ENCODE peak calls at places on chromosome 21, in five cellular contexts. J, I, V, H and Z are unnamed samples.

GRCh38 chr21:20627594-20627993 is 370.6 kb upstream of the NCAM2 start:
- DNase-seq in V (no peak), I (no peak), J (peak), H (no peak), Z (no peak)

GRCh38 chr21:16468191-16468590 is 738.4 kb downstream of the USP25 start:
- DNase-seq in V (no peak), I (no peak), H (no peak), J (no peak), Z (no peak)

GRCh38 chr21:19458295-19458694 is 1054.7 kb upstream of the TMPRSS15 start:
- DNase-seq in J (no peak), H (no peak), V (no peak), I (no peak), Z (no peak)

GRCh38 chr21:27291006-27291405 is 324.1 kb upstream of the ADAMTS5 start:
- DNase-seq in V (no peak), I (no peak), J (no peak), H (no peak), Z (no peak)

GRCh38 chr21:33394260-33394659 is 9.0 kb upstream of the IFNGR2 start:
- DNase-seq in H (no peak), I (no peak), J (no peak), V (no peak), Z (no peak)

GRCh38 chr21:22536511-22536910 is 1538.3 kb downstream of the NCAM2 start:
- DNase-seq in I (no peak), V (no peak), J (no peak), H (no peak), Z (no peak)

GRCh38 chr21:26057488-26058170 is 112.9 kb downstream of the APP start:
- DNase-seq in V (no peak), H (no peak), I (no peak), J (no peak), Z (no peak)

GRCh38 chr21:22456241-22456640 is 1458.0 kb downstream of the NCAM2 start:
- DNase-seq in V (no peak), H (no peak), J (no peak), I (no peak), Z (no peak)

GRCh38 chr21:26795866-26796329 is 49.3 kb downstream of the ADAMTS1 start:
- DNase-seq in I (no peak), J (no peak), V (no peak), H (no peak), Z (no peak)

GRCh38 chr21:17729455-17729854 is 89.7 kb downstream of the C21orf91 start:
- DNase-seq in H (no peak), V (no peak), I (no peak), J (no peak), Z (no peak)

GRCh38 chr21:14711287-14711686 is 165.2 kb upstream of the SAMSN1 start:
- DNase-seq in H (no peak), I (no peak), V (no peak), J (no peak), Z (no peak)

GRCh38 chr21:38847556-38847955 is 41.8 kb downstream of the ETS2 start:
- DNase-seq in V (no peak), I (no peak), H (no peak), J (no peak), Z (no peak)

GRCh38 chr21:38850277-38850951 is 44.7 kb downstream of the ETS2 start:
- DNase-seq in I (peak), V (no peak), H (no peak), J (no peak), Z (no peak)

GRCh38 chr21:38852278-38852677 is 46.5 kb downstream of the ETS2 start:
- DNase-seq in J (no peak), H (no peak), I (no peak), V (no peak), Z (no peak)

GRCh38 chr21:38849776-38850175 is 44.0 kb downstream of the ETS2 start:
- DNase-seq in I (no peak), V (peak), J (no peak), H (no peak), Z (no peak)

GRCh38 chr21:38848187-38848609 is 42.5 kb downstream of the ETS2 start:
- DNase-seq in J (no peak), I (no peak), V (no peak), H (no peak), Z (no peak)
- TF ChIP-seq CEBPB in J (no peak), I (no peak), V (no peak), H (no peak), Z (no peak)

GRCh38 chr21:42678618-42679295 is 25.3 kb downstream of the PDE9A start:
- DNase-seq in V (no peak), J (no peak), I (no peak), H (no peak), Z (no peak)

GRCh38 chr21:42678118-42678430 is 24.7 kb downstream of the PDE9A start:
- DNase-seq in H (no peak), J (no peak), I (no peak), V (no peak), Z (no peak)

GRCh38 chr21:42680429-42680828 is 27.0 kb downstream of the PDE9A start:
- DNase-seq in V (no peak), H (no peak), I (no peak), J (no peak), Z (no peak)

GRCh38 chr21:42679982-42680330 is 26.5 kb downstream of the PDE9A start:
- DNase-seq in H (no peak), V (no peak), I (no peak), J (no peak), Z (no peak)

DNA sequence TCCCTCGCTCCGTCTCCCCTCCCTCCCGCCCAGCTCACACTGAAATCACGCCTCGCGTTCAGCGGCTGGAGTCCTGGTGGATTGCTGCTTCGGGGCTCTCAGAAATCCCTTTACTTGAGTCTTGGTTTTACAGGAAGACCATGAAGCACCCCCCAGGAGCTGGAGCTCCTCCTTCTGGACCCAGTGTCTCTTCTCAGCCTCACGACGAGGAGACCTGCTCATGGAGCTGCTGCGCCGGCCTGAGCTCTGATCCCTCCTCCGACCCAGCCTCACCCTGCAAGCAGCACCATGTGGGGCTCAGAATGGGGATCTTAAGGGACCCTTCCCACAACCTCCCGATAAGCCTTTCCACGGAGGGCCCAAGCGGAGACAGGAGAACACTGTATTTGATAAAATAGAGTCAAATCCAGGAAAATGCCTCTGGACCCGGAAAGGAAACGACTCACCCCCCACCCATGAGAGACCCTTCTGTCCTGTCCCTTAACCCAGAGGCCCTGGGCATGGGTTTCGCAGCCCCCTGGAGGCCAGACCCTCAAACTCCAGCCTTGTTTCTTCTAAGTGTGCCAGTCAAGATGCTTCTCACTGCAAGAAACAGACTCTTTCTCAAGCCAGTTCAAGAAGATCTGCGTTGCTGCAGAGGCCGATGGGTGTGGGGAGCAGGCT is 26.0 kb downstream of the PDE9A start:
- DNase-seq in H (no peak), J (no peak), I (no peak), V (no peak), Z (no peak)
- TF ChIP-seq SP1 in H (no peak), J (no peak), I (no peak), V (no peak), Z (no peak)

DNA sequence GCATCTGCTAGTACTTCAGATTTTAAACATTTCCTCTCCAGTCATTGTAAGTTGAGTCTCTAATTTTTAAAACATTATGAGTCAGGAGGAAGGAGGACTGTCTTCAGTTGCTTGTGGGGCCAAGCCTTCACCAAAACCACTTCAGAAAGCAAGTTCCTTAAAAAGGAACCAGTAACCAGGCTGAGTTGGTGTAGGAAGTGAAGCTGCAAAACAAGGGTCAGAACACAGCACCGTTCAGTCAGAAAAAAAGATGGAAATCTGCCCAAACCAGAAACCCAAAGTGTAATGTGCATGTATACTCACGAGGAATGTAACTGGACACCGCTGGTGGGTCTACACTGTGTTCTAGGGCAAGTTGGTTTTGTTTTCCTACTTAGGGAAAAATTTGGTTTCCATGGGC is 402.1 kb downstream of the SETD4 start:
- DNase-seq in V (no peak), H (no peak), I (no peak), J (no peak), Z (no peak)
- TF ChIP-seq ZNF274 in V (no peak), H (no peak), I (no peak), J (no peak), Z (no peak)

DNA sequence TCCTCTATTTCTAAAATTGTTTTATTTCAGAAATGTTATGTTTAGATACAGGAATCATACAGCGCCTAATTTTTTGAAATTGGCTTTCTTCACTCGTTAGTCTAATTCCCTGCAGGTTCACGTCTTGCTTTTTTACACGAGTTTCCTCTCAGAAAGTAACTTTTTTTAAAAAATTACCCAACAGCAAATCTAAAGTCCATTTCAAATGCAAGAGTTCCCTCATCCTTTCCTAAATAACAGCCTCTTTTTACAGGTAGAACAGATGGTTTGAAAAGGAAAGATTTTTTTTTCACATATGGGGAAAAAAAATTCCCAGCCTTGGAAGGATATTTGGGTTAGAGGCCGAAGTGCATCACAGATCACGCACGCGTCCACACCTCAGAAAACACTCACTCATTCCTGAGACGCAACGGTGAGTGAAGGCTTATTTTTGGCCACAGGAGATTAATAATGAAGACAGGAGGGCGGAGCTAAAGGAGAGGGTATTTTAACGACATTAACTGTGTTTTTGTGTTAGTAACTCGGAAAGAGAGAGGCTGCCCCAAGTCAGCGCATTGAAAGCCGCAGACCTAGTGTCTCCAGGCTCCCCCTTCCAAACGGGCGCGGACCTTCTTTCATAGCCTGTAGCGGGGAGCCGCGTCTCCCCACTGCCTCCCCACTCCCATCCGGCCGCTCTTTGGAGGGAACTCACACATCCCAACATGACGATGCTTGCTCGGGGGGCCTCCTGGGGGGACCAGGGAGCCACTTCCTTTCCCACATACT is 936 bp upstream of the RIPK4 start:
- DNase-seq in I (no peak), H (no peak), J (no peak), V (no peak), Z (no peak)
- TF ChIP-seq CEBPB in I (no peak), H (no peak), J (no peak), V (no peak), Z (no peak)

GRCh38 chr21:44434568-44434925 is 20.8 kb upstream of the LRRC3 start:
- DNase-seq in I (no peak), H (no peak), J (no peak), V (no peak), Z (no peak)

GRCh38 chr21:44436958-44437357 is 18.4 kb upstream of the LRRC3 start:
- DNase-seq in J (no peak), I (no peak), H (no peak), V (no peak), Z (no peak)

GRCh38 chr21:44436111-44436611 is 19.1 kb upstream of the LRRC3 start:
- DNase-seq in J (no peak), I (no peak), V (no peak), H (no peak), Z (no peak)

GRCh38 chr21:44433791-44434567 is 21.3 kb upstream of the LRRC3 start:
- DNase-seq in J (no peak), V (no peak), I (no peak), H (no peak), Z (no peak)

GRCh38 chr21:44434936-44435635 is 20.2 kb upstream of the LRRC3 start:
- DNase-seq in J (no peak), I (no peak), V (no peak), H (no peak), Z (no peak)
- TF ChIP-seq SP1 in J (no peak), I (no peak), V (no peak), H (no peak), Z (no peak)

GRCh38 chr21:45971487-45972352 is 9.8 kb upstream of the COL6A1 start:
- DNase-seq in V (no peak), I (no peak), J (no peak), H (no peak), Z (no peak)
- TF ChIP-seq ZNF274 in V (no peak), I (no peak), J (no peak), H (no peak), Z (no peak)

GRCh38 chr21:42452401-42453018 is 43.5 kb downstream of the RSPH1 start:
- DNase-seq in H (no peak), J (no peak), I (no peak), V (no peak), Z (no peak)

GRCh38 chr21:42453301-42454220 is 42.5 kb downstream of the RSPH1 start:
- DNase-seq in H (no peak), V (no peak), J (no peak), I (no peak), Z (no peak)

GRCh38 chr21:42455196-42455595 is 40.8 kb downstream of the RSPH1 start:
- DNase-seq in J (no peak), I (no peak), H (no peak), V (no peak), Z (no peak)

GRCh38 chr21:42454791-42455190 is 41.2 kb downstream of the RSPH1 start:
- DNase-seq in I (no peak), J (no peak), V (no peak), H (no peak), Z (no peak)

GRCh38 chr21:42454221-42454570 is 41.8 kb downstream of the RSPH1 start:
- DNase-seq in J (no peak), H (no peak), I (no peak), V (no peak), Z (no peak)
- TF ChIP-seq CEBPB in J (no peak), H (no peak), I (no peak), V (no peak), Z (no peak)

DNA sequence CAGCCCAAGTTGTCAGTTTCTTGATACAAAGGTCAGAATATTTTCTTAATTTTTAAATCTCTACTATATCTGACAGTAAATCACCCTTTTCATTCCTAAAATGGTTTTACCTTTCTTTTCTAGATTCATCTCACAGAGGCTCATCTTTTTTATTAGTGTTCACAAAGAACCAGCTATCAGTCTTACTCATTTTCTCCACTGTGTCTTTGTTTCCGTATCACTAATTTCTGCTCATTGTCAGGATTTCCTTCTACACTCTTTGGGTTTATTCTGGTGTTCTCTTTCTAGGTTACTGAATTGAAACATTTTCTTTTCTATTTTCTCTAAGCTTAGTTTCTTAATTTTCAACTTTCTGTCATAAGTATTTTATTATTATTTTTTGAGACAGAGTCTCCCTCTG is 8.7 kb downstream of the AGPAT3 start:
- DNase-seq in H (no peak), J (no peak), V (no peak), I (no peak), Z (no peak)
- TF ChIP-seq SP1 in H (no peak), J (no peak), V (no peak), I (no peak), Z (no peak)

DNA sequence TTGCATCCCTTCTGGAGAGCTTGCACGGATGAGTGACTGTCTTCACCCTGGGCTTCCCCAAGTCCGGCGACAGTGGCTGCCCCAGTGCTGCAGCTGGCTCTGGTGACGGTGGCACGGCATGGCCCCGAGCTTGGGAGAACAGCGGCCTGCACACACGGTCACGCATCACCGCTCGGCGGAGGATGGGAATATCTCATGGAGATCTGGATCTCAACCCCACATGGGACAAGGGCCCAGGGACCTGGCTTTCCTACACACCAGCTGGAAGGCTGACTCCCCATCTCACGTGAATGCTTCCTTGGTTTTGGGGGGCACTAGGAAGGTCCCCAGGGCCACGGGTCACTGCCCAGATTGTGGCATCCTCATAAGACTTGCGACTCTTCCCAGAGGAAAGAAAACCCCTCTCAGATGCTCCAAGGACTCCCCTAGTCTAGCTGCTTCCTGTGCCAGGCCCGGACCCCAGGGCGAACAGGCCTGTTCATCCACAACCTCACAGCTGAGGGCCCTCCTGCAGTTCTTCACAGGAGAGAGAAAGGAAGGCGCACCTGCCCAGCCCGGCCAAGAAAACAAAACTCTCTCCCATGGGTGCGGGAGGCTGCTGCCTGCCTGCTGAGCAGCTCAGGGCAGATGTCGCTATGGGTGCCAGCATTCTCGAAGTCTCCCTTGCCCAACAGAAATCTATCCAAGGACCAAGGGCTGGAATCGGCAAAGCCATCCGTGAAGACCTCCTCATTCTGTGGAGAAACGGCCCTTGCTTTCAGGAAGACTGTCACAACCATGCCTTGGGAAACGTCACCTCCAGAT is 9.9 kb downstream of the CFAP410 start:
- DNase-seq in H (no peak), J (no peak), V (no peak), I (no peak), Z (no peak)
- TF ChIP-seq ZNF274 in H (no peak), J (no peak), V (no peak), I (no peak), Z (no peak)